ENCODE peak calls at places on chromosomes 13 and 19, in five cellular contexts. One of them, this sample, is unnamed.

GRCh38 chr13:104648291-104648690 is 1582.1 kb upstream of the SLC10A2 start:
- DNase-seq in Peyer's patch: no peak
- DNase-seq in upper lobe of left lung: peak; percentile 26
- DNase-seq in CD8-positive, alpha-beta T cell: no peak
- DNase-seq in sigmoid colon: no peak
- DNase-seq in this sample: no peak

GRCh38 chr19:52603558-52604207 is 33.6 kb downstream of the ZNF701 start:
- DNase-seq in Peyer's patch: no peak
- DNase-seq in upper lobe of left lung: no peak
- DNase-seq in CD8-positive, alpha-beta T cell: no peak
- DNase-seq in sigmoid colon: no peak
- DNase-seq in this sample: no peak

GRCh38 chr13:98796798-98797197 is 44.3 kb upstream of the SLC15A1 start:
- DNase-seq in Peyer's patch: no peak
- DNase-seq in upper lobe of left lung: no peak
- DNase-seq in CD8-positive, alpha-beta T cell: no peak
- DNase-seq in sigmoid colon: no peak
- DNase-seq in this sample: no peak

GRCh38 chr19:45038931-45039893 is at the start of gene CLASRP:
- DNase-seq in Peyer's patch: peak; percentile 90
- DNase-seq in upper lobe of left lung: peak; percentile 97
- DNase-seq in CD8-positive, alpha-beta T cell: peak; percentile 85
- DNase-seq in sigmoid colon: peak; percentile 96
- DNase-seq in this sample: peak; percentile 82

GRCh38 chr19:41691268-41691970 is 3.3 kb upstream of the CEACAM7 start:
- DNase-seq in Peyer's patch: no peak
- DNase-seq in upper lobe of left lung: peak; percentile 63
- DNase-seq in CD8-positive, alpha-beta T cell: no peak
- DNase-seq in sigmoid colon: no peak
- DNase-seq in this sample: peak; percentile 15

GRCh38 chr13:113083402-113084061 is 22.1 kb upstream of the F7 start:
- DNase-seq in Peyer's patch: no peak
- DNase-seq in upper lobe of left lung: peak; percentile 70
- DNase-seq in CD8-positive, alpha-beta T cell: no peak
- DNase-seq in sigmoid colon: no peak
- DNase-seq in this sample: no peak

GRCh38 chr13:21909331-21909730 is 238.5 kb downstream of the FGF9 start:
- DNase-seq in Peyer's patch: no peak
- DNase-seq in upper lobe of left lung: no peak
- DNase-seq in CD8-positive, alpha-beta T cell: no peak
- DNase-seq in sigmoid colon: no peak
- DNase-seq in this sample: no peak

GRCh38 chr19:7426986-7427385 is 61.8 kb downstream of the PEX11G start:
- DNase-seq in Peyer's patch: no peak
- DNase-seq in upper lobe of left lung: no peak
- DNase-seq in CD8-positive, alpha-beta T cell: no peak
- DNase-seq in sigmoid colon: no peak
- DNase-seq in this sample: no peak

GRCh38 chr13:21435710-21436151 is 23.4 kb downstream of the ZDHHC20 start:
- DNase-seq in Peyer's patch: peak; percentile 57
- DNase-seq in upper lobe of left lung: no peak
- DNase-seq in CD8-positive, alpha-beta T cell: peak; percentile 39
- DNase-seq in sigmoid colon: peak; percentile 63
- DNase-seq in this sample: peak; percentile 10

GRCh38 chr13:50012396-50013169 is 2.7 kb upstream of the KCNRG start:
- DNase-seq in Peyer's patch: no peak
- DNase-seq in upper lobe of left lung: no peak
- DNase-seq in CD8-positive, alpha-beta T cell: no peak
- DNase-seq in sigmoid colon: no peak
- DNase-seq in this sample: no peak

GRCh38 chr13:44758595-44759221 is 182.6 kb upstream of the TSC22D1 start:
- DNase-seq in Peyer's patch: no peak
- DNase-seq in upper lobe of left lung: no peak
- DNase-seq in CD8-positive, alpha-beta T cell: no peak
- DNase-seq in sigmoid colon: no peak
- DNase-seq in this sample: no peak

GRCh38 chr13:30375436-30375835 is 46.9 kb upstream of the UBE2L5 start:
- DNase-seq in Peyer's patch: no peak
- DNase-seq in upper lobe of left lung: no peak
- DNase-seq in CD8-positive, alpha-beta T cell: no peak
- DNase-seq in sigmoid colon: no peak
- DNase-seq in this sample: no peak

GRCh38 chr19:4911786-4912672 is 2.7 kb downstream of the UHRF1 start:
- DNase-seq in Peyer's patch: peak; percentile 53
- DNase-seq in upper lobe of left lung: no peak
- DNase-seq in CD8-positive, alpha-beta T cell: peak; percentile 62
- DNase-seq in sigmoid colon: peak; percentile 75
- DNase-seq in this sample: peak; percentile 61

GRCh38 chr13:29523199-29523931 is 72.1 kb downstream of the SLC7A1 start:
- DNase-seq in Peyer's patch: no peak
- DNase-seq in upper lobe of left lung: no peak
- DNase-seq in CD8-positive, alpha-beta T cell: no peak
- DNase-seq in sigmoid colon: no peak
- DNase-seq in this sample: no peak

GRCh38 chr13:26558074-26558805 is 757 bp downstream of the WASF3 start:
- DNase-seq in Peyer's patch: no peak
- DNase-seq in upper lobe of left lung: peak; percentile 86
- DNase-seq in CD8-positive, alpha-beta T cell: no peak
- DNase-seq in sigmoid colon: no peak
- DNase-seq in this sample: no peak

GRCh38 chr13:51262501-51263211 is 40.5 kb downstream of the FAM124A start:
- DNase-seq in Peyer's patch: no peak
- DNase-seq in upper lobe of left lung: no peak
- DNase-seq in CD8-positive, alpha-beta T cell: no peak
- DNase-seq in sigmoid colon: peak; percentile 60
- DNase-seq in this sample: no peak

GRCh38 chr19:45745606-45746005 is 12.4 kb downstream of the MEIOSIN start:
- DNase-seq in Peyer's patch: no peak
- DNase-seq in upper lobe of left lung: no peak
- DNase-seq in CD8-positive, alpha-beta T cell: no peak
- DNase-seq in sigmoid colon: no peak
- DNase-seq in this sample: no peak

GRCh38 chr13:93881418-93881817 is 598.1 kb downstream of the DCT start:
- DNase-seq in Peyer's patch: no peak
- DNase-seq in upper lobe of left lung: no peak
- DNase-seq in CD8-positive, alpha-beta T cell: no peak
- DNase-seq in sigmoid colon: no peak
- DNase-seq in this sample: no peak

GRCh38 chr19:49070416-49070815 is 2.1 kb downstream of the KCNA7 start:
- DNase-seq in Peyer's patch: no peak
- DNase-seq in upper lobe of left lung: no peak
- DNase-seq in CD8-positive, alpha-beta T cell: no peak
- DNase-seq in sigmoid colon: no peak
- DNase-seq in this sample: no peak

GRCh38 chr13:98397221-98397620 is 179.7 kb downstream of the STK24 start:
- DNase-seq in Peyer's patch: no peak
- DNase-seq in upper lobe of left lung: no peak
- DNase-seq in CD8-positive, alpha-beta T cell: no peak
- DNase-seq in sigmoid colon: no peak
- DNase-seq in this sample: no peak

GRCh38 chr13:102487330-102487729 is 85.5 kb upstream of the FGF14 start:
- DNase-seq in Peyer's patch: no peak
- DNase-seq in upper lobe of left lung: no peak
- DNase-seq in CD8-positive, alpha-beta T cell: no peak
- DNase-seq in sigmoid colon: no peak
- DNase-seq in this sample: no peak

GRCh38 chr13:30466841-30467252 is 1.1 kb upstream of the HMGB1 start:
- DNase-seq in Peyer's patch: no peak
- DNase-seq in upper lobe of left lung: no peak
- DNase-seq in CD8-positive, alpha-beta T cell: no peak
- DNase-seq in sigmoid colon: no peak
- DNase-seq in this sample: no peak

GRCh38 chr19:46015961-46016425 is 6.9 kb downstream of the PGLYRP1 start:
- DNase-seq in Peyer's patch: no peak
- DNase-seq in upper lobe of left lung: peak; percentile 85
- DNase-seq in CD8-positive, alpha-beta T cell: peak; percentile 19
- DNase-seq in sigmoid colon: no peak
- DNase-seq in this sample: peak; percentile 48

GRCh38 chr19:6724631-6725185 is 4.3 kb upstream of the C3 start:
- DNase-seq in Peyer's patch: no peak
- DNase-seq in upper lobe of left lung: no peak
- DNase-seq in CD8-positive, alpha-beta T cell: no peak
- DNase-seq in sigmoid colon: no peak
- DNase-seq in this sample: no peak

GRCh38 chr13:93230466-93230865 is 3.9 kb downstream of the GPC6 start:
- DNase-seq in Peyer's patch: no peak
- DNase-seq in upper lobe of left lung: no peak
- DNase-seq in CD8-positive, alpha-beta T cell: no peak
- DNase-seq in sigmoid colon: no peak
- DNase-seq in this sample: no peak

GRCh38 chr19:17244618-17245534 is 843 bp downstream of the NR2F6 start:
- DNase-seq in Peyer's patch: no peak
- DNase-seq in upper lobe of left lung: peak; percentile 93
- DNase-seq in CD8-positive, alpha-beta T cell: no peak
- DNase-seq in sigmoid colon: no peak
- DNase-seq in this sample: no peak

DNA sequence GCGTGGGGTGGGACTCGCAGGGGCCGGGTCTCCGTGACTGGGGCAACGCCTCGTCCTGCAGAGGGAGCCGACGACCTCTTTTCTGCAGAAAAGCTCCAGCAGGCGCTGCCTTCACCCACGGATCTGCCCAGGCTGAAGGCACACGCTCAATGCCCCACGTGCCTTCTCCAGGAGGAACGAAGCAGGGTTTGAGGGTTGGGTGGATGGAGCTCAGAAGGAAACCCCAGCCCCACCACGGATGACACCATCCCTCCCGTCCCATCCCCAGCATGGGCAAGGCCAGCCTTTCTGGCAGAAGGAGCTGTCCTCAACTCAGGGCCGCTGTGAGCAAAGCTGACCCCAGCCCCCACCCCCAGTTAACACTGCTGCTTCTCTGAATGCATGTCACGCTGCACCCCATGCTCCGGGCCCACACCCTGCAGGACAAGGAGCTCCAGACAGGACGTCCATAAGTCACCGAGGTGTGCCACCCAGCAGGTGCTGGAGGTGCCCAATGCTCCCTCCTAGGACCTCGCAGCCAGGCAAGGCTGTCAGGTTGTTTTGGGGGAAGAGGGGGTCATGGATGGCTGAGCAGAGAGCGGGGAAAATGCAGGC is 7.4 kb downstream of the C19orf25 start:
- DNase-seq in Peyer's patch: no peak
- DNase-seq in upper lobe of left lung: peak; percentile 29
- DNase-seq in CD8-positive, alpha-beta T cell: no peak
- DNase-seq in sigmoid colon: no peak
- DNase-seq in this sample: peak; percentile 29
- TF ChIP-seq CTCF in Peyer's patch: peak; percentile 12
- TF ChIP-seq CTCF in upper lobe of left lung: no peak
- TF ChIP-seq CTCF in CD8-positive, alpha-beta T cell: no peak
- TF ChIP-seq CTCF in sigmoid colon: no peak
- TF ChIP-seq CTCF in this sample: no peak

GRCh38 chr19:3279306-3279705 is 54.8 kb downstream of the CELF5 start:
- DNase-seq in Peyer's patch: no peak
- DNase-seq in upper lobe of left lung: no peak
- DNase-seq in CD8-positive, alpha-beta T cell: no peak
- DNase-seq in sigmoid colon: no peak
- DNase-seq in this sample: no peak

GRCh38 chr19:3278294-3278693 is 53.8 kb downstream of the CELF5 start:
- DNase-seq in Peyer's patch: no peak
- DNase-seq in upper lobe of left lung: no peak
- DNase-seq in CD8-positive, alpha-beta T cell: no peak
- DNase-seq in sigmoid colon: no peak
- DNase-seq in this sample: no peak

GRCh38 chr19:3278749-3279148 is 54.3 kb downstream of the CELF5 start:
- DNase-seq in Peyer's patch: no peak
- DNase-seq in upper lobe of left lung: no peak
- DNase-seq in CD8-positive, alpha-beta T cell: no peak
- DNase-seq in sigmoid colon: no peak
- DNase-seq in this sample: no peak

GRCh38 chr19:3276341-3276799 is 51.9 kb downstream of the CELF5 start:
- DNase-seq in Peyer's patch: no peak
- DNase-seq in upper lobe of left lung: peak; percentile 87
- DNase-seq in CD8-positive, alpha-beta T cell: peak; percentile 4
- DNase-seq in sigmoid colon: no peak
- DNase-seq in this sample: peak; percentile 42

GRCh38 chr19:3277649-3278048 is 53.2 kb downstream of the CELF5 start:
- DNase-seq in Peyer's patch: no peak
- DNase-seq in upper lobe of left lung: no peak
- DNase-seq in CD8-positive, alpha-beta T cell: no peak
- DNase-seq in sigmoid colon: no peak
- DNase-seq in this sample: no peak
- TF ChIP-seq CTCF in Peyer's patch: no peak
- TF ChIP-seq CTCF in upper lobe of left lung: no peak
- TF ChIP-seq CTCF in CD8-positive, alpha-beta T cell: no peak
- TF ChIP-seq CTCF in sigmoid colon: no peak
- TF ChIP-seq CTCF in this sample: no peak

DNA sequence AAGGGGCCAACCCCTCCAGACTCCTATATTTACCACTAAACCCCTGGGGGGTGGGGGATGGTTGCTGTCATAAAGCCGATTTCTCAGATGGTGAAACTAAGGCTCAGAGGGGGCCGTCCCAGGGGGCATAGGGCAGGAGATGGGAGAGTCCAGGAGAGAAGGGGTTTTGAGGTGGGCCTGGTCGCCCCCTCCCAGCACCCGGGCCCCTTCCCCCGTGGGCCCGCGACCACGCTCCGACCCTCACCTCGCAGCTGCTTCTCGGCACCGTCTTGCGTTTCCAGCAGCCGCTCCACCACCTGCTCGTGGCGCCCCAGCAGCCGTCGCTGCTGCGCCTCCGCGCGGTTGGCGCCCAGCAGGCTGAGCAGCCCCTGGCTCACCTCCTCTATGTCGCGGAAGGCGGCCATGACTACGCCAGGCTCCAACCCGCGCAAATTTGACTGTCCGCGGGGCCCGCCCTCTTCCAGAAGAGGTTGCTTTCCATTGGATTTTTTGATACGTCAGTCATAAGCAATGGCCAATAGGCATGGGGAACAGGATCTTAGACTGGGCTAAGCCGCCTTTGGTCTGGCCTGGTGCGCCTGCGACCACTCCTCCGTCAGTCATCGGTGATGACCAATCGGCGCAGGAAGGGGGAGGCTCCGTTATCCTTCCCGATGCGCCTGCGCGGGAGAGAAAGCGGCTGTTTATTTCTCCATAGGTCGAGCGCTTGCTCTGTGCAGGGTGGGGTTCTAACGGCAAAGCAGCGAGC is at the start of gene SPC24:
- DNase-seq in Peyer's patch: peak; percentile 84
- DNase-seq in upper lobe of left lung: peak; percentile 89
- DNase-seq in CD8-positive, alpha-beta T cell: peak; percentile 81
- DNase-seq in sigmoid colon: peak; percentile 98
- DNase-seq in this sample: peak; percentile 71
- TF ChIP-seq CTCF in Peyer's patch: no peak
- TF ChIP-seq CTCF in upper lobe of left lung: no peak
- TF ChIP-seq CTCF in CD8-positive, alpha-beta T cell: no peak
- TF ChIP-seq CTCF in sigmoid colon: no peak
- TF ChIP-seq CTCF in this sample: no peak

GRCh38 chr19:39412100-39412866 is at the start of gene PLEKHG2:
- DNase-seq in Peyer's patch: peak; percentile 97
- DNase-seq in upper lobe of left lung: peak; percentile 98
- DNase-seq in CD8-positive, alpha-beta T cell: peak; percentile 97
- DNase-seq in sigmoid colon: peak; percentile 100
- DNase-seq in this sample: peak; percentile 97

GRCh38 chr19:39413269-39413902 is 917 bp downstream of the PLEKHG2 start:
- DNase-seq in Peyer's patch: peak; percentile 49
- DNase-seq in upper lobe of left lung: peak; percentile 93
- DNase-seq in CD8-positive, alpha-beta T cell: no peak
- DNase-seq in sigmoid colon: peak; percentile 91
- DNase-seq in this sample: peak; percentile 43

GRCh38 chr19:39411832-39412099 is 703 bp upstream of the PLEKHG2 start:
- DNase-seq in Peyer's patch: peak; percentile 96
- DNase-seq in upper lobe of left lung: no peak
- DNase-seq in CD8-positive, alpha-beta T cell: peak; percentile 87
- DNase-seq in sigmoid colon: peak; percentile 97
- DNase-seq in this sample: peak; percentile 88

GRCh38 chr19:39413903-39414608 is 1.6 kb downstream of the PLEKHG2 start:
- DNase-seq in Peyer's patch: no peak
- DNase-seq in upper lobe of left lung: peak; percentile 83
- DNase-seq in CD8-positive, alpha-beta T cell: no peak
- DNase-seq in sigmoid colon: peak; percentile 81
- DNase-seq in this sample: no peak

GRCh38 chr19:39412867-39413268 is 399 bp downstream of the PLEKHG2 start:
- DNase-seq in Peyer's patch: peak; percentile 47
- DNase-seq in upper lobe of left lung: no peak
- DNase-seq in CD8-positive, alpha-beta T cell: no peak
- DNase-seq in sigmoid colon: no peak
- DNase-seq in this sample: no peak
- TF ChIP-seq CTCF in Peyer's patch: no peak
- TF ChIP-seq CTCF in upper lobe of left lung: no peak
- TF ChIP-seq CTCF in CD8-positive, alpha-beta T cell: no peak
- TF ChIP-seq CTCF in sigmoid colon: no peak
- TF ChIP-seq CTCF in this sample: peak; percentile 6

This sample was measured in CD4-positive, alpha-beta T cell.